ENCODE peak calls at places on chromosomes 4 and X, in six cellular contexts. One of them, this sample, is unnamed. For H3K27me3, the result is how much of the 10 kb centered on the place peaks cover.

GRCh38 chrX:69025802-69026301 is 139.4 kb downstream of the PJA1 start:
- DNase-seq in AG04450: peak
- DNase-seq in CD4-positive, alpha-beta T cell: no peak
- DNase-seq in testis: no peak
- DNase-seq in right lobe of liver: no peak
- DNase-seq in breast epithelium: no peak
- DNase-seq in this sample: no peak

GRCh38 chr4:149584703-149585102 is 230.9 kb downstream of the IQCM start:
- DNase-seq in testis: no peak
- DNase-seq in breast epithelium: no peak
- DNase-seq in right lobe of liver: no peak
- DNase-seq in AG04450: no peak
- DNase-seq in CD4-positive, alpha-beta T cell: no peak
- DNase-seq in this sample: no peak

GRCh38 chrX:42797646-42798045 is 19.7 kb upstream of the PPP1R2C start:
- DNase-seq in CD4-positive, alpha-beta T cell: no peak
- DNase-seq in testis: no peak
- DNase-seq in AG04450: no peak
- DNase-seq in breast epithelium: no peak
- DNase-seq in right lobe of liver: no peak
- DNase-seq in this sample: no peak

GRCh38 chr4:78940752-78941151 is 1.5 kb upstream of the PAQR3 start:
- DNase-seq in CD4-positive, alpha-beta T cell: no peak
- DNase-seq in right lobe of liver: no peak
- DNase-seq in breast epithelium: no peak
- DNase-seq in testis: no peak
- DNase-seq in AG04450: no peak
- DNase-seq in this sample: no peak

GRCh38 chr4:88043001-88043400 is 35.6 kb downstream of the PKD2 start:
- DNase-seq in AG04450: no peak
- DNase-seq in breast epithelium: no peak
- DNase-seq in right lobe of liver: no peak
- DNase-seq in CD4-positive, alpha-beta T cell: no peak
- DNase-seq in testis: no peak
- DNase-seq in this sample: no peak

GRCh38 chr4:68490826-68491457 is 43.7 kb downstream of the TMPRSS11E start:
- DNase-seq in breast epithelium: no peak
- DNase-seq in AG04450: no peak
- DNase-seq in right lobe of liver: no peak
- DNase-seq in CD4-positive, alpha-beta T cell: no peak
- DNase-seq in testis: peak
- DNase-seq in this sample: no peak

GRCh38 chrX:19879181-19879580 is 8.2 kb downstream of the SH3KBP1 start:
- DNase-seq in AG04450: no peak
- DNase-seq in testis: no peak
- DNase-seq in CD4-positive, alpha-beta T cell: no peak
- DNase-seq in right lobe of liver: no peak
- DNase-seq in breast epithelium: no peak
- DNase-seq in this sample: no peak

GRCh38 chrX:2391869-2392606 is 108.7 kb downstream of the DHRSX start:
- DNase-seq in testis: no peak
- DNase-seq in breast epithelium: peak
- DNase-seq in AG04450: peak
- DNase-seq in right lobe of liver: no peak
- DNase-seq in CD4-positive, alpha-beta T cell: no peak
- DNase-seq in this sample: no peak

GRCh38 chr4:152935138-152935537 is 985 bp upstream of the FHDC1 start:
- DNase-seq in breast epithelium: peak
- DNase-seq in AG04450: no peak
- DNase-seq in CD4-positive, alpha-beta T cell: no peak
- DNase-seq in right lobe of liver: no peak
- DNase-seq in testis: no peak
- DNase-seq in this sample: no peak

GRCh38 chr4:124111922-124112321 is 600.6 kb downstream of the ANKRD50 start:
- DNase-seq in right lobe of liver: no peak
- DNase-seq in CD4-positive, alpha-beta T cell: no peak
- DNase-seq in breast epithelium: no peak
- DNase-seq in testis: peak
- DNase-seq in AG04450: peak
- DNase-seq in this sample: no peak

GRCh38 chrX:78708171-78708570 is 39.3 kb upstream of the LPAR4 start:
- DNase-seq in CD4-positive, alpha-beta T cell: no peak
- DNase-seq in breast epithelium: no peak
- DNase-seq in right lobe of liver: no peak
- DNase-seq in AG04450: no peak
- DNase-seq in testis: no peak
- DNase-seq in this sample: no peak

GRCh38 chr4:71456841-71457240 is 118.0 kb downstream of the SLC4A4 start:
- DNase-seq in AG04450: peak
- DNase-seq in right lobe of liver: no peak
- DNase-seq in breast epithelium: no peak
- DNase-seq in testis: no peak
- DNase-seq in CD4-positive, alpha-beta T cell: no peak
- DNase-seq in this sample: no peak

GRCh38 chr4:173752610-173753009 is 222.6 kb upstream of the HAND2 start:
- DNase-seq in right lobe of liver: no peak
- DNase-seq in breast epithelium: no peak
- DNase-seq in testis: peak
- DNase-seq in AG04450: no peak
- DNase-seq in CD4-positive, alpha-beta T cell: no peak
- DNase-seq in this sample: no peak

GRCh38 chrX:153966841-153967535 is 4.6 kb downstream of the HCFC1 start:
- DNase-seq in AG04450: no peak
- DNase-seq in right lobe of liver: no peak
- DNase-seq in breast epithelium: no peak
- DNase-seq in CD4-positive, alpha-beta T cell: no peak
- DNase-seq in testis: no peak
- DNase-seq in this sample: no peak

GRCh38 chrX:103215768-103216085 is 819 bp downstream of the BEX4 start:
- DNase-seq in AG04450: no peak
- DNase-seq in breast epithelium: no peak
- DNase-seq in CD4-positive, alpha-beta T cell: no peak
- DNase-seq in testis: peak
- DNase-seq in right lobe of liver: no peak
- DNase-seq in this sample: no peak

GRCh38 chrX:53373307-53373706 is 49.1 kb downstream of the SMC1A start:
- DNase-seq in AG04450: no peak
- DNase-seq in breast epithelium: no peak
- DNase-seq in CD4-positive, alpha-beta T cell: no peak
- DNase-seq in testis: no peak
- DNase-seq in right lobe of liver: no peak
- DNase-seq in this sample: no peak

GRCh38 chr4:127782025-127782274 is 172 bp upstream of the HSPA4L start:
- DNase-seq in right lobe of liver: peak
- DNase-seq in AG04450: peak
- DNase-seq in CD4-positive, alpha-beta T cell: no peak
- DNase-seq in testis: peak
- DNase-seq in breast epithelium: peak
- DNase-seq in this sample: peak

GRCh38 chr4:143599827-143600226 is 86.3 kb downstream of the SMARCA5 start:
- DNase-seq in CD4-positive, alpha-beta T cell: no peak
- DNase-seq in testis: no peak
- DNase-seq in right lobe of liver: no peak
- DNase-seq in breast epithelium: no peak
- DNase-seq in AG04450: no peak
- DNase-seq in this sample: no peak

GRCh38 chrX:18676470-18676869 is 4.6 kb upstream of the RS1 start:
- DNase-seq in CD4-positive, alpha-beta T cell: no peak
- DNase-seq in AG04450: no peak
- DNase-seq in right lobe of liver: no peak
- DNase-seq in breast epithelium: no peak
- DNase-seq in testis: peak
- DNase-seq in this sample: no peak

GRCh38 chr4:186104114-186104894 is at the start of gene FAM149A:
- DNase-seq in right lobe of liver: peak
- DNase-seq in testis: peak
- DNase-seq in breast epithelium: no peak
- DNase-seq in AG04450: no peak
- DNase-seq in CD4-positive, alpha-beta T cell: peak
- DNase-seq in this sample: peak

GRCh38 chrX:40468033-40468979 is 112.5 kb upstream of the ATP6AP2 start:
- DNase-seq in right lobe of liver: no peak
- DNase-seq in CD4-positive, alpha-beta T cell: no peak
- DNase-seq in breast epithelium: peak
- DNase-seq in testis: peak
- DNase-seq in AG04450: no peak
- DNase-seq in this sample: peak
- TF ChIP-seq CTCF in right lobe of liver: peak
- TF ChIP-seq CTCF in CD4-positive, alpha-beta T cell: peak
- TF ChIP-seq CTCF in breast epithelium: peak
- TF ChIP-seq CTCF in testis: peak
- TF ChIP-seq CTCF in AG04450: no peak
- TF ChIP-seq CTCF in this sample: peak

GRCh38 chr4:175622887-175623286 is 189.2 kb downstream of the GPM6A start:
- DNase-seq in CD4-positive, alpha-beta T cell: no peak
- DNase-seq in right lobe of liver: no peak
- DNase-seq in testis: no peak
- DNase-seq in AG04450: no peak
- DNase-seq in breast epithelium: no peak
- DNase-seq in this sample: no peak
- H3K27ac ChIP-seq in CD4-positive, alpha-beta T cell: no peak
- H3K27ac ChIP-seq in right lobe of liver: no peak
- H3K27ac ChIP-seq in testis: no peak
- H3K27ac ChIP-seq in AG04450: no peak
- H3K27ac ChIP-seq in breast epithelium: no peak
- H3K27ac ChIP-seq in this sample: no peak

DNA sequence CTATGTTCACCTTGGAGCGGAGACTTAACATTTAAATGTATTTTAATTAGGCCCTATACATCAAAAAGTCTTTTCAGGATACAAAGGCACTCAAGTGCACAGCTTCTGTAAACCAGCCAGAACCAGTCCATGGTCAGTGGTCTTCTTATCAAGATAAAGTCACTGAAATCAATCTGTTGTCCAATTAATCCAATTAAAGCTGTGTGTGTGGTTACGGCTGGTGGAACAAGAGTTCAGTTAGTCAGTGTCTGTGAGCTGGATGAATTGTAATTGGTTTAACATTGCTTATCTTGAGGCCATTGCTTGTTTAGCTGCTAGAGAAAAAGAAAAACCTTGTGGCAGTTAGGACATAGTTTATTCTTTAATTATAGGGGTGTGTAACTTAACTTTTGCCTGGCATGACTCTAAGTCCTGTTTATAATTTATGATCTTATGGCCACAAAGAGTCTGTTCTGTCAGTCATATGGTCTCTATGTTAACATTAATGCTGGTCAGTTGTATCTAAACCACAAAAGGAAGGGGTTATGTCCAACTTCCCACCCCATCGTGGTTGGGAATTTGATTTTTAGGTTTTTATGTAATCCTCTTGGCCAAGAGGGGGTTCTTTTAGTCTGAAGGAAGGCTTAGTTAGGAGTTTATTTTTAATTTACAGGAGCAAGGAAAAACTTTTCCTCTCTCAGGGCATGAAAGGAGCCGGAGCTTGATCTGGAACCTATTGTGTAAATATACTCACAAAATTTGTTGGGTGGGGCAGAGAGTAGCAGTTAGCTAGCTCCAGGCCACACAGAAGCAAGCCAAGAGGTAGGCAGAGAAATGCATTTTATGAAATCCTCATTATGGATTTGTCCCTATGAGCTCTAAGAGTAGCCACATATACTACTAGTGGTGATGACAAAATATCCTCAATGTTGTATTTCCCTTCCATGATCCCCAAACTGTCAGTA is 665.7 kb upstream of the ACTRT1 start:
- DNase-seq in testis: no peak
- DNase-seq in CD4-positive, alpha-beta T cell: no peak
- DNase-seq in breast epithelium: no peak
- DNase-seq in AG04450: no peak
- DNase-seq in right lobe of liver: no peak
- DNase-seq in this sample: no peak
- H3K27me3 ChIP-seq in testis: under half
- H3K27me3 ChIP-seq in CD4-positive, alpha-beta T cell: under half
- H3K27me3 ChIP-seq in breast epithelium: under half
- H3K27me3 ChIP-seq in AG04450: under half
- H3K27me3 ChIP-seq in right lobe of liver: under half
- H3K27me3 ChIP-seq in this sample: under half

DNA sequence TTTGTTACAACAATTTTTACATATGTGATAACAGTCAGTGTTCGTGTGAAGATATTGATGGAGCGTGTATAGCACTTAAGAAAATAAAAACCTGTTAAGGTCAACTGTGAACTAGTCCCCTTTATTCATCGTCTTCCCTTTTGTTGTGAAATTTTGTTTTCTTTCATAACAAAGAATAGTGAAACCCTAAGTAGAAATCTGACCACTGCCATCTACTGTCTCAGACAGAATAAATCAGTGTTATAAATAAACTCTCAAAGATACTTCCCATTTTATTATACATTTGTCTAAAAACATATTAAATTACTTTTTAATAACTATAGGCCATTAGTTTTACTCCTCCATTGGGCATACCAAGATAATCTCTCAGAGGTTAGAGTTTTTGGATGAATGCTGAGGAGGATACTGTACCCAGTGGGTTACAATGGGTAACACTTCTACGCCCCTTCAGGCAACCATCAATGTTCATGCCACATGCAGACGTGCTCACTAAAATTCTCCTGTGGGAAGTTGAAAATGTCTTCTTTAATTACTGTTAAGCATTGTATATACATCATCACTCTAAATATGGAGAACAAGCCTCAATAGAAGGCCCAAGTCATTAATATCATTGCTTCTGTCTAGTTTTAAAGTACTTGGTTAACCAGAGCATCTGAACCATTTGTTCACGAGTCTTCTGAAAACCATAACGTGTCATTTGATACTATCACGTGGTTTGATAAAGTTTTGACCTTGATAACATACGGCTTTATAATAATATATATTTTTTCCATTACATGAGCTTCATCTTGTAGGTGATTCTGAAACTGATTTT is 171.2 kb downstream of the TMA16 start:
- DNase-seq in AG04450: no peak
- DNase-seq in testis: no peak
- DNase-seq in CD4-positive, alpha-beta T cell: no peak
- DNase-seq in breast epithelium: no peak
- DNase-seq in right lobe of liver: no peak
- DNase-seq in this sample: no peak
- TF ChIP-seq CTCF in AG04450: no peak
- TF ChIP-seq CTCF in testis: no peak
- TF ChIP-seq CTCF in CD4-positive, alpha-beta T cell: no peak
- TF ChIP-seq CTCF in breast epithelium: no peak
- TF ChIP-seq CTCF in right lobe of liver: no peak
- TF ChIP-seq CTCF in this sample: no peak

GRCh38 chr4:128859887-128860774 is 50.6 kb downstream of the JADE1 start:
- DNase-seq in CD4-positive, alpha-beta T cell: no peak
- DNase-seq in testis: no peak
- DNase-seq in right lobe of liver: no peak
- DNase-seq in AG04450: peak
- DNase-seq in breast epithelium: no peak
- DNase-seq in this sample: no peak
- H3K27ac ChIP-seq in CD4-positive, alpha-beta T cell: peak
- H3K27ac ChIP-seq in testis: no peak
- H3K27ac ChIP-seq in right lobe of liver: no peak
- H3K27ac ChIP-seq in AG04450: peak
- H3K27ac ChIP-seq in breast epithelium: no peak
- H3K27ac ChIP-seq in this sample: peak

DNA sequence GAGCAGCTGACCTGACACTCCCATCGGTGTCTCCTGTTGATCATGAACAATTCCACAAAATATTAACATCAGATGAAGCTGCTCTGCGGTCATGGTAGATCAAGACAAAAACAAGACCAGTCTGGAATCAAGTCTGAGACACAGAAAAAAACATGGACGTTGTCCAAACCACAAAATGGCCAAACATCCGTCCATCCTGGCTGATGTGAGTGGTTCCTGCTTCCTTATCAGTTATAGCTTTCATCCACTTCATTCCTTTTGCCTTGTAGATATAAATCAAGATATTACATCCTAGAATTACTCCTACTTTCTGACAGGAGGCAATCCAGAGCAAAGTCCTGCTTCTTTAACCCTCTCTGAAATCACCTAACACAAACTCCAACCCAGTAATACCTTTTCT is 28.8 kb upstream of the PCSK1N start:
- DNase-seq in testis: no peak
- DNase-seq in AG04450: peak
- DNase-seq in right lobe of liver: no peak
- DNase-seq in breast epithelium: no peak
- DNase-seq in CD4-positive, alpha-beta T cell: no peak
- DNase-seq in this sample: no peak
- H3K27me3 ChIP-seq in testis: under half
- H3K27me3 ChIP-seq in AG04450: under half
- H3K27me3 ChIP-seq in right lobe of liver: under half
- H3K27me3 ChIP-seq in breast epithelium: under half
- H3K27me3 ChIP-seq in CD4-positive, alpha-beta T cell: under half
- H3K27me3 ChIP-seq in this sample: under half